ENCODE peak calls at places on chromosome 7, in nine cellular contexts. H is adrenal gland; D is left lung; B is cardiac muscle cell; T is fibroblast of lung; Z is CD8-positive, alpha-beta T cell; M is colonic mucosa; O is ovary; Q is Peyer's patch. U is an unnamed sample.

GRCh38 chr7:29940199-29940598 is 49.4 kb downstream of the SCRN1 start:
- DNase-seq in H (no peak), D (no peak), B (no peak), T (no peak), Z (no peak), M (no peak), O (no peak), Q (no peak), U (no peak)

GRCh38 chr7:116052006-116052405 is 21.4 kb upstream of the TFEC start:
- DNase-seq in H (no peak), D (no peak), B (no peak), T (no peak), Z (no peak), M (no peak), O (no peak), Q (no peak), U (no peak)

GRCh38 chr7:113086431-113086888 is at the start of gene GPR85:
- DNase-seq in H (peak), D (peak), B (peak), T (peak), Z (no peak), M (no peak), O (peak), Q (peak), U (no peak)

GRCh38 chr7:68288099-68288498 is 1291.5 kb downstream of the TYW1 start:
- DNase-seq in H (no peak), D (no peak), B (no peak), T (no peak), Z (no peak), M (no peak), O (no peak), Q (no peak), U (no peak)

GRCh38 chr7:108449577-108449920 is 6.7 kb downstream of the NRCAM start:
- DNase-seq in H (no peak), D (no peak), B (no peak), T (no peak), Z (no peak), M (no peak), O (no peak), Q (no peak), U (no peak)

GRCh38 chr7:148912151-148912550 is 28.1 kb upstream of the EZH2 start:
- DNase-seq in H (no peak), D (no peak), B (no peak), T (no peak), Z (no peak), M (no peak), O (no peak), Q (no peak), U (no peak)

GRCh38 chr7:113197274-113197673 is 78.9 kb upstream of the SMIM30 start:
- DNase-seq in H (no peak), D (no peak), B (peak), T (peak), Z (no peak), M (no peak), O (no peak), Q (no peak), U (no peak)

GRCh38 chr7:115707236-115707635 is 323.3 kb downstream of the TFEC start:
- DNase-seq in H (no peak), D (no peak), B (peak), T (peak), Z (no peak), M (peak), O (no peak), Q (no peak), U (peak)

GRCh38 chr7:37690206-37690605 is 6.6 kb downstream of the GPR141 start:
- DNase-seq in H (no peak), D (no peak), B (no peak), T (no peak), Z (no peak), M (no peak), O (no peak), Q (no peak), U (no peak)

GRCh38 chr7:3942778-3943177 is 641.7 kb downstream of the SDK1 start:
- DNase-seq in H (no peak), D (no peak), B (no peak), T (peak), Z (no peak), M (no peak), O (no peak), Q (no peak), U (no peak)

GRCh38 chr7:157058026-157058425 is 47.6 kb upstream of the MNX1 start:
- DNase-seq in H (peak), D (no peak), B (no peak), T (no peak), Z (no peak), M (no peak), O (no peak), Q (peak), U (no peak)

GRCh38 chr7:29976673-29977072 is 12.9 kb downstream of the SCRN1 start:
- DNase-seq in H (peak), D (no peak), B (peak), T (peak), Z (no peak), M (no peak), O (peak), Q (no peak), U (no peak)

GRCh38 chr7:25194036-25194435 is 34.2 kb downstream of the NPVF start:
- DNase-seq in H (no peak), D (no peak), B (no peak), T (no peak), Z (no peak), M (no peak), O (no peak), Q (no peak), U (no peak)

GRCh38 chr7:7911339-7911738 is 57.3 kb upstream of the GLCCI1 start:
- DNase-seq in H (no peak), D (no peak), B (peak), T (peak), Z (no peak), M (no peak), O (no peak), Q (no peak), U (peak)

GRCh38 chr7:150332852-150333635 is 8.4 kb downstream of the RARRES2 start:
- DNase-seq in H (peak), D (no peak), B (no peak), T (no peak), Z (no peak), M (no peak), O (no peak), Q (no peak), U (no peak)

GRCh38 chr7:110407706-110408105 is 683.2 kb upstream of the LRRN3 start:
- DNase-seq in H (no peak), D (no peak), B (no peak), T (peak), Z (no peak), M (no peak), O (no peak), Q (no peak), U (no peak)

GRCh38 chr7:18288322-18289037 is 207.1 kb upstream of the HDAC9 start:
- DNase-seq in H (no peak), D (no peak), B (no peak), T (no peak), Z (no peak), M (no peak), O (no peak), Q (no peak), U (no peak)

GRCh38 chr7:43758029-43758860 is at the start of gene BLVRA:
- DNase-seq in H (peak), D (peak), B (peak), T (peak), Z (peak), M (peak), O (peak), Q (peak), U (no peak)

GRCh38 chr7:39005461-39005860 is 27.8 kb downstream of the POU6F2 start:
- DNase-seq in H (no peak), D (no peak), B (no peak), T (no peak), Z (no peak), M (no peak), O (no peak), Q (no peak), U (no peak)

GRCh38 chr7:111855161-111855841 is 293.0 kb upstream of the IMMP2L start:
- DNase-seq in H (peak), D (no peak), B (peak), T (peak), Z (no peak), M (peak), O (peak), Q (no peak), U (no peak)

GRCh38 chr7:142440219-142441073 is 182.6 kb upstream of the PRSS58 start:
- DNase-seq in H (no peak), D (no peak), B (peak), T (peak), Z (no peak), M (no peak), O (no peak), Q (no peak), U (no peak)

GRCh38 chr7:40799-41750 is 151.3 kb upstream of the FAM20C start:
- DNase-seq in H (no peak), D (peak), B (no peak), T (no peak), Z (peak), M (peak), O (peak), Q (peak), U (no peak)

GRCh38 chr7:76505168-76506080 is 4.9 kb upstream of the UPK3B start:
- DNase-seq in H (no peak), D (no peak), B (no peak), T (no peak), Z (no peak), M (no peak), O (no peak), Q (no peak), U (no peak)

GRCh38 chr7:99461221-99461620 is 4.7 kb downstream of the ATP5MF start:
- DNase-seq in H (no peak), D (no peak), B (no peak), T (no peak), Z (no peak), M (no peak), O (no peak), Q (no peak), U (no peak)

GRCh38 chr7:97845622-97846203 is 26.5 kb downstream of the ASNS start:
- DNase-seq in H (no peak), D (no peak), B (peak), T (peak), Z (no peak), M (no peak), O (no peak), Q (no peak), U (no peak)

GRCh38 chr7:24395512-24395911 is 111.5 kb downstream of the NPY start:
- DNase-seq in H (no peak), D (no peak), B (no peak), T (peak), Z (no peak), M (no peak), O (no peak), Q (no peak), U (no peak)

GRCh38 chr7:134798155-134798554 is 18.7 kb downstream of the CALD1 start:
- DNase-seq in H (no peak), D (no peak), B (no peak), T (no peak), Z (no peak), M (no peak), O (no peak), Q (no peak), U (no peak)

GRCh38 chr7:156989766-156990535 is 20.5 kb downstream of the MNX1 start:
- DNase-seq in H (no peak), D (peak), B (no peak), T (no peak), Z (no peak), M (peak), O (no peak), Q (no peak), U (no peak)

DNA sequence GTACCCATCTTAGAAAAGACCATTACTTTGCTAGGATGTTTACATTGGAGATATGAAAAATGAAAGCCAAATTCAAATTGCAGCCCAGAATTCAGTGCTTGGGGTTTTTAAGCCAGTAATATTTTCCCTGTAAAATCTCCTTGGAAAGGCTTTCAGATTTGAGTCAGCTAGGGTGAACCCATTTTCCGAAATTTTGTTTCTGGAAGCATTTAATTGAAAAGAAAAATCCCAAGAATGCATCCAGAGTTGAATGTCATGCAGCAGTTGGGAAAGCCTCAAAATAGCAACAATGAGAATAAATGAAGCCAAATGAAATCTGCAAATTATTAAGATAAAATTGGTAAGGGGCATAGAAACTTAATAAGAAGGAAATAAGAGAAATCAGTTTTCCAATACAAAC is 106.4 kb downstream of the BMPER start:
- DNase-seq in H (no peak), D (no peak), B (peak), T (no peak), Z (no peak), M (no peak), O (no peak), Q (no peak), U (no peak)
- H3K27ac ChIP-seq in H (no peak), D (no peak), B (peak), T (no peak), Z (no peak), M (no peak), O (no peak), Q (no peak), U (no peak)

DNA sequence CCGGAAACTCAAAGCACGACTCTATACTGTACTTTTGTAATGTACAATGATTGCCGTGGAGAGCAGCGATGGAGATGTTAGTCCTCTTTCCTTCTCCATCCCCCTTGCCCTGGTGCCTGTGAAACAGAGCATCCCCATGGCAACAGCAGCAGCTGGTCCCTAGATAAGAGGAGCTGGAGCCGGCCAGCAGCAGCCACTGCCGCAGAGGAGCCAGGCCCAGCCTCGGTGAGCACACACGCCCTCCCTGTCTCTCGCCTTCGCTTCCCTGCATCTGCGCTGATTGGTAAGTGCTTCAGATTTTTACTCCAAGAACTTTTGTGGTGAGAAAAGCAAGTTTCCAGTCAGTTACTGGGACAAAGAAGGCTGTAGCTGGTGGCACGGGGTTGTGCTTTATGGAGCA is at the start of gene PPP1R17:
- DNase-seq in H (no peak), D (peak), B (peak), T (no peak), Z (no peak), M (no peak), O (no peak), Q (no peak), U (peak)
- H3K27ac ChIP-seq in H (no peak), D (no peak), B (no peak), T (no peak), Z (no peak), M (no peak), O (no peak), Q (no peak), U (no peak)

DNA sequence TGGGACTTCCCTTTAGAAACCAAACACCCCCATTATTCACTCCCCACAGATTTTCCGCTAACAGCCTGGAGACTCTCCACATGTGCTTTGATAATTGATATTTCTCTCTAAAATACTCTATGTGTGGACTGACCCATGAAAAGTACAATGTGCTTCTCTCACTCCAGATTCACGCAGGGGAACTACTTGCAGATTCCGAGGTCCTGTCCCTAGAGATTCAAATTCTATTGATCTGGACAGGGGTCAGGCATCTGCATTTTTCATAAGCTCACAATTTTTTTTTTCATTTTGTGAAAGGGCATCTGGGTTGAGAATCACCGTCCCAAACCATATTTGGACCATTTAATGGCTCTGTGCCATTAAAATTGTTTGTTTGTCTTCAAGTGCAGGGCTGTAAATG is 98.7 kb downstream of the CALCR start:
- DNase-seq in H (no peak), D (no peak), B (no peak), T (no peak), Z (no peak), M (no peak), O (no peak), Q (no peak), U (no peak)
- H3K27ac ChIP-seq in H (no peak), D (no peak), B (no peak), T (no peak), Z (no peak), M (no peak), O (no peak), Q (no peak), U (no peak)

GRCh38 chr7:74183142-74183541 is 9.0 kb downstream of the EIF4H start:
- DNase-seq in H (peak), D (no peak), B (no peak), T (no peak), Z (no peak), M (no peak), O (no peak), Q (no peak), U (no peak)
- H3K27ac ChIP-seq in H (peak), D (no peak), B (peak), T (no peak), Z (no peak), M (no peak), O (no peak), Q (no peak), U (no peak)

GRCh38 chr7:52197234-52197633 is 838.2 kb upstream of the POM121L12 start:
- DNase-seq in H (no peak), D (no peak), B (no peak), T (no peak), Z (no peak), M (no peak), O (no peak), Q (no peak), U (no peak)
- H3K27ac ChIP-seq in H (no peak), D (no peak), B (no peak), T (no peak), Z (no peak), M (no peak), O (no peak), Q (no peak), U (no peak)

GRCh38 chr7:86933295-86933845 is 126.1 kb downstream of the ELAPOR2 start:
- DNase-seq in H (no peak), D (no peak), B (no peak), T (no peak), Z (no peak), M (no peak), O (no peak), Q (no peak), U (no peak)

GRCh38 chr7:86929293-86930109 is 130.0 kb downstream of the ELAPOR2 start:
- DNase-seq in H (no peak), D (no peak), B (no peak), T (no peak), Z (no peak), M (no peak), O (no peak), Q (no peak), U (no peak)

GRCh38 chr7:86930554-86931307 is 128.7 kb downstream of the ELAPOR2 start:
- DNase-seq in H (no peak), D (no peak), B (no peak), T (no peak), Z (no peak), M (no peak), O (no peak), Q (no peak), U (no peak)

GRCh38 chr7:86932038-86932512 is 127.4 kb downstream of the ELAPOR2 start:
- DNase-seq in H (no peak), D (no peak), B (peak), T (peak), Z (no peak), M (no peak), O (no peak), Q (no peak), U (no peak)

DNA sequence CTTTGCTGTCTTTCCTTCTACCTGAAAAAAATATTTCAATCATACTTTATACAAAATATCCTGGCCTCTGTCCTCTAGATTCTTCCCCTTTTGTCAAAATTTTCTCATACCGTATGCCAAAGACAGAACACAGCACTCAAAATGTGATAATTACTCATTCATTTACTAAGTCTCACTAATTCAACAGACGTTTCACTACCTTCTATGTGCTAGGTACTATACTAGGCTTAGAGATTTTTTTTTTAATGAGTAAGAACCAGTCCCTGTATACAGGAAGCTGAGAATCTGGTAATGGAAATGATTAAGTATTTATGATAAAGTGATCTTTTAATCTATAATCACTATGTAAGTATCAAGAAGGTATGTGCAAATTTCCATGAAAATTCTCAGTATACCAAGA is 128.0 kb downstream of the ELAPOR2 start:
- DNase-seq in H (no peak), D (no peak), B (no peak), T (no peak), Z (no peak), M (no peak), O (no peak), Q (no peak), U (no peak)
- H3K27ac ChIP-seq in H (no peak), D (peak), B (no peak), T (no peak), Z (no peak), M (no peak), O (no peak), Q (no peak), U (no peak)

GRCh38 chr7:92750961-92751360 is 85.4 kb downstream of the CDK6 start:
- DNase-seq in H (no peak), D (no peak), B (no peak), T (peak), Z (no peak), M (no peak), O (no peak), Q (no peak), U (no peak)

GRCh38 chr7:92750440-92750839 is 85.9 kb downstream of the CDK6 start:
- DNase-seq in H (no peak), D (no peak), B (no peak), T (peak), Z (no peak), M (no peak), O (no peak), Q (no peak), U (no peak)

GRCh38 chr7:92753614-92754013 is 82.8 kb downstream of the CDK6 start:
- DNase-seq in H (no peak), D (no peak), B (no peak), T (no peak), Z (no peak), M (no peak), O (no peak), Q (no peak), U (no peak)

GRCh38 chr7:92749832-92750231 is 86.5 kb downstream of the CDK6 start:
- DNase-seq in H (no peak), D (no peak), B (no peak), T (no peak), Z (no peak), M (no peak), O (no peak), Q (no peak), U (no peak)

GRCh38 chr7:92751902-92752901 is 84.2 kb downstream of the CDK6 start:
- DNase-seq in H (no peak), D (no peak), B (peak), T (peak), Z (no peak), M (no peak), O (no peak), Q (no peak), U (no peak)
- H3K27ac ChIP-seq in H (no peak), D (peak), B (no peak), T (peak), Z (no peak), M (no peak), O (no peak), Q (no peak), U (no peak)

GRCh38 chr7:128861957-128862570 is 592 bp upstream of the ATP6V1F start:
- DNase-seq in H (no peak), D (no peak), B (no peak), T (no peak), Z (no peak), M (no peak), O (no peak), Q (no peak), U (no peak)
- H3K27ac ChIP-seq in H (no peak), D (no peak), B (no peak), T (peak), Z (no peak), M (no peak), O (no peak), Q (no peak), U (no peak)